ENCODE peak calls at places on chromosomes 11 and 22, in four cellular contexts. P is AG04450, W is SIG-M5, C is ELR. Q is an unnamed sample.

GRCh38 chr11:95727630-95728029 is 62.0 kb downstream of the FAM76B start:
- DNase-seq in P (no peak), W (no peak), C (no peak), Q (no peak)

GRCh38 chr11:111801135-111801534 is 34.9 kb upstream of the PPP2R1B start:
- DNase-seq in W (no peak), P (no peak), C (no peak), Q (no peak)

GRCh38 chr11:76655466-76656086 is 15.0 kb downstream of the LRRC32 start:
- DNase-seq in W (no peak), C (no peak), P (no peak), Q (no peak)

GRCh38 chr22:19981171-19981960 is 35.3 kb downstream of the ARVCF start:
- DNase-seq in C (no peak), W (no peak), P (no peak), Q (no peak)

GRCh38 chr11:9678576-9678975 is 14.7 kb downstream of the SWAP70 start:
- DNase-seq in W (no peak), P (no peak), C (no peak), Q (no peak)

GRCh38 chr11:66604161-66604560 is 11.2 kb downstream of the CCS start:
- DNase-seq in W (no peak), C (no peak), P (no peak), Q (no peak)

GRCh38 chr11:129013737-129014475 is 71.2 kb upstream of the TP53AIP1 start:
- DNase-seq in W (no peak), P (no peak), C (peak), Q (no peak)

GRCh38 chr22:36587289-36588154 is 58.6 kb upstream of the EIF3D start:
- DNase-seq in W (no peak), C (peak), P (no peak), Q (no peak)

GRCh38 chr11:127965947-127966668 is 621.2 kb downstream of the ETS1 start:
- DNase-seq in W (no peak), P (no peak), C (peak), Q (no peak)

GRCh38 chr11:54944211-54944610 is 237.6 kb downstream of the OR4A5 start:
- DNase-seq in P (no peak), C (no peak), W (no peak), Q (no peak)

Q was measured in endothelial cell of umbilical vein.